ENCODE peak calls at places on chromosomes 4 and X, in seven cellular contexts. B is T follicular helper cell; N is NCI-H2171 treated with DMSO at 0.1 percent for 48 hours; E is stimulated activated CD4-positive, alpha-beta T cell treated with anti-CD3 and anti-CD28 coated beads, Interleukin-4, amount 100 ng/mL, for 48 hours; S is CD8-positive, alpha-beta memory T cell; Z is SK-MEL-5; R is activated CD4-positive, alpha-beta T cell treated with anti-CD3 and anti-CD28 coated beads, Interleukin-2, amount 10 ng/mL, durations not matched to agents 7 days and 5 days. L is an unnamed sample.

GRCh38 chrX:17689971-17690409 is 47.3 kb upstream of the SCML1 start:
- DNase-seq in N (peak), R (peak), S (no peak), Z (peak), B (peak), E (no peak), L (no peak)

GRCh38 chr4:89539797-89540711 is 232.5 kb upstream of the GPRIN3 start:
- DNase-seq in B (no peak), Z (no peak), R (no peak), E (no peak), N (no peak), S (no peak), L (no peak)

GRCh38 chrX:28610746-28611145 is 23.5 kb downstream of the IL1RAPL1 start:
- DNase-seq in E (no peak), Z (no peak), N (no peak), S (no peak), R (no peak), B (no peak), L (no peak)

GRCh38 chr4:76748649-76749048 is 149.3 kb downstream of the SOWAHB start:
- DNase-seq in N (peak), Z (peak), E (no peak), R (peak), B (no peak), S (no peak), L (no peak)

GRCh38 chr4:67871867-67872266 is 11.9 kb downstream of the TMPRSS11D start:
- DNase-seq in R (no peak), E (no peak), S (no peak), N (no peak), B (no peak), Z (peak), L (no peak)

GRCh38 chrX:148542481-148543255 is 42.3 kb downstream of the AFF2 start:
- DNase-seq in S (no peak), Z (no peak), E (no peak), B (no peak), N (no peak), R (no peak), L (no peak)

GRCh38 chrX:11193035-11193469 is 81.9 kb downstream of the HCCS start:
- DNase-seq in N (no peak), E (no peak), S (no peak), B (no peak), Z (no peak), R (no peak), L (no peak)

GRCh38 chr4:106985830-106986229 is 50.3 kb downstream of the DKK2 start:
- DNase-seq in E (no peak), B (no peak), R (no peak), S (no peak), Z (no peak), N (no peak), L (no peak)

GRCh38 chrX:8235026-8235425 is 64.0 kb upstream of the VCX2 start:
- DNase-seq in E (no peak), B (no peak), N (peak), S (no peak), Z (no peak), R (no peak), L (no peak)

GRCh38 chr4:144868309-144868708 is 222.4 kb downstream of the HHIP start:
- DNase-seq in R (no peak), S (no peak), E (no peak), N (no peak), B (no peak), Z (no peak), L (no peak)

GRCh38 chrX:140432328-140433025 is 72.4 kb downstream of the SOX3 start:
- DNase-seq in N (no peak), R (no peak), Z (no peak), S (no peak), E (no peak), B (no peak), L (no peak)

GRCh38 chr4:73104695-73105094 is 35.2 kb upstream of the COX18 start:
- DNase-seq in N (no peak), S (no peak), R (no peak), E (no peak), Z (no peak), B (no peak), L (no peak)

GRCh38 chr4:17030543-17030942 is 132.1 kb upstream of the LDB2 start:
- DNase-seq in Z (no peak), B (no peak), E (no peak), N (no peak), S (no peak), R (no peak), L (no peak)

GRCh38 chr4:183181081-183181480 is 82.0 kb downstream of the WWC2 start:
- DNase-seq in N (no peak), R (no peak), Z (no peak), B (no peak), E (no peak), S (no peak), L (no peak)

GRCh38 chr4:3276961-3277360 is 15.9 kb upstream of the RGS12 start:
- DNase-seq in E (no peak), S (no peak), Z (no peak), R (no peak), B (no peak), N (no peak), L (no peak)

GRCh38 chrX:138745215-138745614 is 33.7 kb upstream of the FGF13 start:
- DNase-seq in B (no peak), E (no peak), R (peak), Z (peak), S (no peak), N (no peak), L (no peak)

GRCh38 chr4:128688846-128689467 is 120.5 kb upstream of the JADE1 start:
- DNase-seq in S (no peak), R (no peak), Z (no peak), E (no peak), N (no peak), B (no peak), L (no peak)

GRCh38 chr4:186854256-186854655 is 130.6 kb upstream of the FAT1 start:
- DNase-seq in S (no peak), Z (no peak), R (no peak), B (no peak), E (no peak), N (no peak), L (no peak)

GRCh38 chr4:174080361-174080760 is 203.1 kb downstream of the FBXO8 start:
- DNase-seq in E (no peak), N (no peak), Z (no peak), R (no peak), S (no peak), B (no peak), L (no peak)

GRCh38 chr4:47525154-47525819 is 40.2 kb downstream of the ATP10D start:
- DNase-seq in Z (no peak), N (no peak), R (no peak), B (no peak), E (no peak), S (no peak), L (no peak)

GRCh38 chr4:31187979-31188378 is 467.8 kb downstream of the PCDH7 start:
- DNase-seq in Z (no peak), E (no peak), N (no peak), B (no peak), S (no peak), R (no peak), L (no peak)

GRCh38 chr4:132865922-132866321 is 283.2 kb upstream of the PCDH10 start:
- DNase-seq in R (no peak), S (no peak), E (no peak), B (no peak), Z (no peak), N (no peak), L (no peak)